ENCODE peak calls at places on chromosomes 3 and 15, in eight cellular contexts. R is A549, V is right atrium auricular region, K is cardiac fibroblast, O is breast epithelium, M is endodermal cell, L is mucosa of descending colon, U is fibroblast of mammary gland. D is an unnamed sample.
A peak's percentile ranks its signal among the peaks of the same experiment; 100 is the strongest.

GRCh38 chr3:139751789-139752188 is 74.0 kb upstream of the NMNAT3 start:
- DNase-seq in R (no peak), V (no peak), K (no peak), O (no peak), M (no peak), L (no peak), U (no peak), D (no peak)

GRCh38 chr15:100759698-100760356 is 119.8 kb upstream of the ALDH1A3 start:
- DNase-seq in R (peak; percentile 92), V (no peak), K (peak; percentile 45), O (no peak), M (peak; percentile 71), L (no peak), U (peak; percentile 87), D (peak; percentile 79)

GRCh38 chr3:194137314-194138097 is 1.6 kb downstream of the HES1 start:
- DNase-seq in R (no peak), V (peak; percentile 82), K (peak; percentile 77), O (peak; percentile 58), M (peak; percentile 81), L (peak; percentile 88), U (peak; percentile 59), D (no peak)

GRCh38 chr3:93969443-93969842 is 4.3 kb downstream of the PROS1 start:
- DNase-seq in R (peak; percentile 6), V (no peak), K (peak; percentile 59), O (no peak), M (no peak), L (no peak), U (peak; percentile 76), D (peak; percentile 21)

GRCh38 chr15:73753250-73754130 is at the start of gene INSYN1:
- DNase-seq in R (peak; percentile 19), V (no peak), K (peak; percentile 59), O (no peak), M (peak; percentile 69), L (no peak), U (peak; percentile 6), D (peak; percentile 28)

GRCh38 chr3:167110906-167111305 is 269.2 kb downstream of the ZBBX start:
- DNase-seq in R (no peak), V (no peak), K (no peak), O (no peak), M (peak; percentile 58), L (no peak), U (peak; percentile 53), D (no peak)

GRCh38 chr3:58271901-58272501 is 34.0 kb upstream of the RPP14 start:
- DNase-seq in R (peak; percentile 49), V (no peak), K (peak; percentile 92), O (no peak), M (no peak), L (no peak), U (peak; percentile 93), D (peak; percentile 91)

GRCh38 chr3:9947025-9947995 is 4.9 kb downstream of the PRRT3 start:
- DNase-seq in R (peak; percentile 87), V (peak; percentile 76), K (peak; percentile 79), O (peak; percentile 47), M (peak; percentile 90), L (peak; percentile 86), U (peak; percentile 71), D (peak; percentile 50)

GRCh38 chr3:136122006-136122405 is 74.1 kb downstream of the MSL2 start:
- DNase-seq in R (no peak), V (no peak), K (no peak), O (no peak), M (no peak), L (no peak), U (peak; percentile 25), D (no peak)

GRCh38 chr3:14256561-14257342 is 78.1 kb downstream of the LSM3 start:
- DNase-seq in R (no peak), V (no peak), K (no peak), O (no peak), M (peak; percentile 71), L (peak; percentile 77), U (no peak), D (no peak)

DNA sequence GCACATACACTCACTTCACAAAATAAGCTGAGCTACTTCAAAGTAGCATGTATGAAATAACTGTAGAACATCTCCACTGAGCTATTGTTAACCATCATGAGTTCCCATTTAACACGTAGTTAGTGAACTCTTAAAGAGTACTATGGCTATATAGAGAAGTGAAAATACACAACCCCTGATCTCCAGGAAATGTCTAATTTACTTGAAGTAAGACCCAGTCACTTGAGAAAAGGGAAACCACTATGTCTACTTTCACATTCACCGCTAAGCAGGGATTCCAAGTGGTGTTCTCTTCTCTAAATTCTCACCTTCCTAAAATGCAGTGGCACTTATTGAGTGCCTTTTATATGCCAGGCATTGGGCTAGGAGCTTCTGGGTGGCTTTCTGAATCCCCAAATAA is 35.0 kb upstream of the COLQ start:
- DNase-seq in R (no peak), V (no peak), K (no peak), O (no peak), M (no peak), L (no peak), U (no peak), D (no peak)
- H3K4me3 ChIP-seq in R (no peak overlapping the region), V (no peak overlapping the region), K (no peak overlapping the region), O (no peak overlapping the region), M (no peak overlapping the region), L (no peak overlapping the region), U (no peak overlapping the region), D (no peak overlapping the region)

DNA sequence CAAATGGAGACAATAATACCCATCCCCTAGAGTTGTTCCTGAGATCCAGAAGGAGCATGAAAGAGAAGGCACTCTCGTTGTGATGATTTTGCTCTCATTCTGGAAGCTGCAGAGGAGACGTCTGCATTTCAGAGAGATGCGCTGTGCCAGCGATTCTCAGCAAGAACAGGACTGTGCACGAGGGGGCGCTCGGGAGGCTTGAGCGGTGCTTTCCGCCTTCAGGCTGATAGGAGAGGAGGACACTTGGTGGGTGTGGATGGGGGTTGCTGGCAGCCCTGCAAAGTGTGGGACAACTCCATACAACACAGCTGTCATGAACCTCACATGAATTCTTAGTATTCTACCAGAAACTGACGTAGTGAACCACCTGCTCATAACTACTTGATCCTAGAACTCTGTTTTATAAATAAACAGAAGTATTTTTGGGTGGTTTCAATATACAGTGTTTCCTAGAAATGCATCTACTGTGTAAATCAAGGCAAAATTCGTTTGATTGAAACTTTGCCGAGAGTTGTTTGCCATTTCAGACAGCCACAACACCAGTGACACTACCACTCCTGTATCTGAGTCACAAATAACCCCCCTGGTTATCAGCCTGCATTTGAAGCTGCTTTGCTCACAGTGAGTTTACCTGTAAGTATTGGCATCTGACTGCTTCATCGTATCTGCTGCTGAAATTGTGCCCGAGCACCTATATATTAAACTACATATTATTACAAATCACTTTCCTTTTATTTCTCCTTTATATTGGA is 39.5 kb upstream of the SPSB4 start:
- DNase-seq in R (peak; percentile 18), V (peak; percentile 82), K (peak; percentile 63), O (peak; percentile 30), M (peak; percentile 97), L (peak; percentile 62), U (peak; percentile 59), D (peak; percentile 47)
- TF ChIP-seq CTCF in R (peak; percentile 53), V (peak; percentile 92), K (peak; percentile 91), O (peak; percentile 49), M (peak; percentile 94), L (peak; percentile 37), U (peak; percentile 89), D (peak; percentile 81)

GRCh38 chr3:46953265-46954010 is 23.1 kb downstream of the CCDC12 start:
- DNase-seq in R (no peak), V (no peak), K (no peak), O (no peak), M (no peak), L (no peak), U (no peak), D (no peak)
- H3K4me3 ChIP-seq in R (no peak overlapping the region), V (no peak overlapping the region), K (no peak overlapping the region), O (no peak overlapping the region), M (no peak overlapping the region), L (no peak overlapping the region), U (no peak overlapping the region), D (no peak overlapping the region)

DNA sequence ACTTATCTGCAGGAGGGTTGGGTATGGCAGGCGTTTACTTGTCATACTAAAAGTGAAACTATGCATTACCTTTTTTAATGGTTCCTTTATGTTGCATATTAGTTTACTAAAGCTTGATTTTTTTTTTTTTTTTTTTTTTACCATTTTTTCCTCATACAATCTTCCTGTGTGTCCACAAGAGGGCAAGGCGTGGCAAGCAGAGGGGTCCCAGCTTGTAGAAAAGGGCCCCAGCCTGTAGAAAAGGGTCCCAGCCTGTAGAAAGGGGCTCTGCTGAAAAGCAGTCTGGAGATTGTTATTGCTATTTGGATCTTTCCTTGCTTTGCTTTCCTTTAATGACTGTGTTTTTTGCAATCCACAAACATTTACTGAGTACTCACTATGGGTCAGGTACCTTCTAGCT is 21.9 kb downstream of the MKRN2 start:
- DNase-seq in R (no peak), V (no peak), K (no peak), O (no peak), M (no peak), L (no peak), U (no peak), D (no peak)
- TF ChIP-seq CTCF in R (peak; percentile 5), V (no peak), K (peak; percentile 25), O (no peak), M (peak; percentile 59), L (no peak), U (peak; percentile 30), D (peak; percentile 39)

GRCh38 chr15:29968099-29968892 is 114.5 kb upstream of the GOLGA8J start:
- DNase-seq in R (peak; percentile 39), V (no peak), K (no peak), O (no peak), M (peak; percentile 82), L (no peak), U (no peak), D (no peak)
- H3K4me3 ChIP-seq in R (peak overlapping the region; percentile 70), V (peak overlapping the region; percentile 42), K (peak overlapping the region; percentile 8), O (peak overlapping the region; percentile 62), M (peak overlapping the region; percentile 80), L (no peak overlapping the region), U (no peak overlapping the region), D (peak overlapping the region; percentile 44)